ENCODE peak calls at places on chromosomes 1 and 21, in ten cellular contexts. One of them, this sample, is unnamed.

GRCh38 chr1:66533804-66534745 is at the start of gene SGIP1:
- DNase-seq in HCT116: no peak
- DNase-seq in RCC 7860: no peak
- DNase-seq in body of pancreas: peak; percentile 19
- DNase-seq in foreskin fibroblast: peak; percentile 89
- DNase-seq in activated T-helper 1 cell treated with anti-CD3 and anti-CD28 coated beads, Interleukin-12 subunit alpha, Interleukin-12 subunit beta, Interleukin-2, Interleukin-4 antibody, amounts not matched to agents 30 ng/mL and 10 ng/mL and 1 ng/mL, durations not matched to agents 14 hours and 24 hours and 36 hours: no peak
- DNase-seq in kidney glomerular epithelial cell: peak; percentile 45
- DNase-seq in stimulated activated CD4-positive, alpha-beta T cell treated with anti-CD3 and anti-CD28 coated beads, Interleukin-2, amount 100 ng/mL, for 4 hours: no peak
- DNase-seq in cardiac fibroblast: peak; percentile 82
- DNase-seq in kidney tubule cell: peak; percentile 55
- DNase-seq in this sample: peak; percentile 61

GRCh38 chr1:204031098-204031710 is 41.7 kb upstream of the SOX13 start:
- DNase-seq in stimulated activated CD4-positive, alpha-beta T cell treated with anti-CD3 and anti-CD28 coated beads, Interleukin-2, amount 100 ng/mL, for 4 hours: no peak
- DNase-seq in RCC 7860: no peak
- DNase-seq in activated T-helper 1 cell treated with anti-CD3 and anti-CD28 coated beads, Interleukin-12 subunit alpha, Interleukin-12 subunit beta, Interleukin-2, Interleukin-4 antibody, amounts not matched to agents 30 ng/mL and 10 ng/mL and 1 ng/mL, durations not matched to agents 14 hours and 24 hours and 36 hours: no peak
- DNase-seq in kidney tubule cell: no peak
- DNase-seq in body of pancreas: no peak
- DNase-seq in foreskin fibroblast: no peak
- DNase-seq in cardiac fibroblast: no peak
- DNase-seq in kidney glomerular epithelial cell: no peak
- DNase-seq in HCT116: peak; percentile 28
- DNase-seq in this sample: no peak

GRCh38 chr1:8439015-8439702 is 121.2 kb downstream of the SLC45A1 start:
- DNase-seq in kidney tubule cell: peak; percentile 76
- DNase-seq in kidney glomerular epithelial cell: peak; percentile 83
- DNase-seq in cardiac fibroblast: peak; percentile 84
- DNase-seq in activated T-helper 1 cell treated with anti-CD3 and anti-CD28 coated beads, Interleukin-12 subunit alpha, Interleukin-12 subunit beta, Interleukin-2, Interleukin-4 antibody, amounts not matched to agents 30 ng/mL and 10 ng/mL and 1 ng/mL, durations not matched to agents 14 hours and 24 hours and 36 hours: no peak
- DNase-seq in body of pancreas: peak; percentile 83
- DNase-seq in stimulated activated CD4-positive, alpha-beta T cell treated with anti-CD3 and anti-CD28 coated beads, Interleukin-2, amount 100 ng/mL, for 4 hours: no peak
- DNase-seq in foreskin fibroblast: peak; percentile 89
- DNase-seq in RCC 7860: peak; percentile 27
- DNase-seq in HCT116: no peak
- DNase-seq in this sample: peak; percentile 62

GRCh38 chr1:87224209-87224608 is 104.5 kb upstream of the LMO4 start:
- DNase-seq in activated T-helper 1 cell treated with anti-CD3 and anti-CD28 coated beads, Interleukin-12 subunit alpha, Interleukin-12 subunit beta, Interleukin-2, Interleukin-4 antibody, amounts not matched to agents 30 ng/mL and 10 ng/mL and 1 ng/mL, durations not matched to agents 14 hours and 24 hours and 36 hours: no peak
- DNase-seq in cardiac fibroblast: peak; percentile 99
- DNase-seq in foreskin fibroblast: peak; percentile 79
- DNase-seq in body of pancreas: peak; percentile 7
- DNase-seq in stimulated activated CD4-positive, alpha-beta T cell treated with anti-CD3 and anti-CD28 coated beads, Interleukin-2, amount 100 ng/mL, for 4 hours: no peak
- DNase-seq in RCC 7860: peak; percentile 99
- DNase-seq in kidney tubule cell: peak; percentile 100
- DNase-seq in HCT116: peak; percentile 46
- DNase-seq in kidney glomerular epithelial cell: peak; percentile 97
- DNase-seq in this sample: peak; percentile 90

GRCh38 chr21:35328856-35329455 is 279.9 kb upstream of the RUNX1 start:
- DNase-seq in RCC 7860: no peak
- DNase-seq in stimulated activated CD4-positive, alpha-beta T cell treated with anti-CD3 and anti-CD28 coated beads, Interleukin-2, amount 100 ng/mL, for 4 hours: no peak
- DNase-seq in kidney glomerular epithelial cell: no peak
- DNase-seq in cardiac fibroblast: no peak
- DNase-seq in HCT116: no peak
- DNase-seq in kidney tubule cell: no peak
- DNase-seq in activated T-helper 1 cell treated with anti-CD3 and anti-CD28 coated beads, Interleukin-12 subunit alpha, Interleukin-12 subunit beta, Interleukin-2, Interleukin-4 antibody, amounts not matched to agents 30 ng/mL and 10 ng/mL and 1 ng/mL, durations not matched to agents 14 hours and 24 hours and 36 hours: no peak
- DNase-seq in body of pancreas: no peak
- DNase-seq in foreskin fibroblast: no peak
- DNase-seq in this sample: no peak

GRCh38 chr1:42081475-42081874 is 71.7 kb upstream of the GUCA2B start:
- DNase-seq in stimulated activated CD4-positive, alpha-beta T cell treated with anti-CD3 and anti-CD28 coated beads, Interleukin-2, amount 100 ng/mL, for 4 hours: no peak
- DNase-seq in foreskin fibroblast: no peak
- DNase-seq in activated T-helper 1 cell treated with anti-CD3 and anti-CD28 coated beads, Interleukin-12 subunit alpha, Interleukin-12 subunit beta, Interleukin-2, Interleukin-4 antibody, amounts not matched to agents 30 ng/mL and 10 ng/mL and 1 ng/mL, durations not matched to agents 14 hours and 24 hours and 36 hours: no peak
- DNase-seq in kidney tubule cell: no peak
- DNase-seq in HCT116: no peak
- DNase-seq in kidney glomerular epithelial cell: no peak
- DNase-seq in cardiac fibroblast: no peak
- DNase-seq in body of pancreas: peak; percentile 84
- DNase-seq in RCC 7860: no peak
- DNase-seq in this sample: no peak

GRCh38 chr1:26050255-26050640 is 4.3 kb upstream of the SLC30A2 start:
- DNase-seq in activated T-helper 1 cell treated with anti-CD3 and anti-CD28 coated beads, Interleukin-12 subunit alpha, Interleukin-12 subunit beta, Interleukin-2, Interleukin-4 antibody, amounts not matched to agents 30 ng/mL and 10 ng/mL and 1 ng/mL, durations not matched to agents 14 hours and 24 hours and 36 hours: no peak
- DNase-seq in foreskin fibroblast: no peak
- DNase-seq in stimulated activated CD4-positive, alpha-beta T cell treated with anti-CD3 and anti-CD28 coated beads, Interleukin-2, amount 100 ng/mL, for 4 hours: no peak
- DNase-seq in cardiac fibroblast: no peak
- DNase-seq in HCT116: no peak
- DNase-seq in kidney glomerular epithelial cell: no peak
- DNase-seq in body of pancreas: no peak
- DNase-seq in RCC 7860: no peak
- DNase-seq in kidney tubule cell: no peak
- DNase-seq in this sample: no peak

GRCh38 chr1:21667348-21668231 is 1.6 kb downstream of the RAP1GAP start:
- DNase-seq in activated T-helper 1 cell treated with anti-CD3 and anti-CD28 coated beads, Interleukin-12 subunit alpha, Interleukin-12 subunit beta, Interleukin-2, Interleukin-4 antibody, amounts not matched to agents 30 ng/mL and 10 ng/mL and 1 ng/mL, durations not matched to agents 14 hours and 24 hours and 36 hours: no peak
- DNase-seq in cardiac fibroblast: no peak
- DNase-seq in kidney tubule cell: no peak
- DNase-seq in stimulated activated CD4-positive, alpha-beta T cell treated with anti-CD3 and anti-CD28 coated beads, Interleukin-2, amount 100 ng/mL, for 4 hours: no peak
- DNase-seq in HCT116: no peak
- DNase-seq in foreskin fibroblast: no peak
- DNase-seq in RCC 7860: no peak
- DNase-seq in body of pancreas: no peak
- DNase-seq in kidney glomerular epithelial cell: no peak
- DNase-seq in this sample: no peak

GRCh38 chr1:27601321-27601770 is 2.6 kb downstream of the AHDC1 start:
- DNase-seq in kidney glomerular epithelial cell: no peak
- DNase-seq in stimulated activated CD4-positive, alpha-beta T cell treated with anti-CD3 and anti-CD28 coated beads, Interleukin-2, amount 100 ng/mL, for 4 hours: no peak
- DNase-seq in cardiac fibroblast: no peak
- DNase-seq in kidney tubule cell: no peak
- DNase-seq in foreskin fibroblast: no peak
- DNase-seq in RCC 7860: no peak
- DNase-seq in HCT116: no peak
- DNase-seq in activated T-helper 1 cell treated with anti-CD3 and anti-CD28 coated beads, Interleukin-12 subunit alpha, Interleukin-12 subunit beta, Interleukin-2, Interleukin-4 antibody, amounts not matched to agents 30 ng/mL and 10 ng/mL and 1 ng/mL, durations not matched to agents 14 hours and 24 hours and 36 hours: no peak
- DNase-seq in body of pancreas: no peak
- DNase-seq in this sample: no peak

GRCh38 chr1:65177457-65177856 is 29.5 kb downstream of the AK4 start:
- DNase-seq in activated T-helper 1 cell treated with anti-CD3 and anti-CD28 coated beads, Interleukin-12 subunit alpha, Interleukin-12 subunit beta, Interleukin-2, Interleukin-4 antibody, amounts not matched to agents 30 ng/mL and 10 ng/mL and 1 ng/mL, durations not matched to agents 14 hours and 24 hours and 36 hours: no peak
- DNase-seq in HCT116: peak; percentile 67
- DNase-seq in foreskin fibroblast: peak; percentile 66
- DNase-seq in cardiac fibroblast: peak; percentile 46
- DNase-seq in kidney tubule cell: peak; percentile 87
- DNase-seq in kidney glomerular epithelial cell: peak; percentile 54
- DNase-seq in body of pancreas: no peak
- DNase-seq in RCC 7860: peak; percentile 84
- DNase-seq in stimulated activated CD4-positive, alpha-beta T cell treated with anti-CD3 and anti-CD28 coated beads, Interleukin-2, amount 100 ng/mL, for 4 hours: no peak
- DNase-seq in this sample: no peak

GRCh38 chr1:153357853-153358690 is at the start of gene S100A9:
- DNase-seq in kidney glomerular epithelial cell: no peak
- DNase-seq in body of pancreas: no peak
- DNase-seq in cardiac fibroblast: no peak
- DNase-seq in HCT116: no peak
- DNase-seq in foreskin fibroblast: no peak
- DNase-seq in activated T-helper 1 cell treated with anti-CD3 and anti-CD28 coated beads, Interleukin-12 subunit alpha, Interleukin-12 subunit beta, Interleukin-2, Interleukin-4 antibody, amounts not matched to agents 30 ng/mL and 10 ng/mL and 1 ng/mL, durations not matched to agents 14 hours and 24 hours and 36 hours: no peak
- DNase-seq in stimulated activated CD4-positive, alpha-beta T cell treated with anti-CD3 and anti-CD28 coated beads, Interleukin-2, amount 100 ng/mL, for 4 hours: no peak
- DNase-seq in RCC 7860: no peak
- DNase-seq in kidney tubule cell: no peak
- DNase-seq in this sample: no peak

GRCh38 chr21:30676737-30677136 is 34.1 kb downstream of the KRTAP20-3 start:
- DNase-seq in activated T-helper 1 cell treated with anti-CD3 and anti-CD28 coated beads, Interleukin-12 subunit alpha, Interleukin-12 subunit beta, Interleukin-2, Interleukin-4 antibody, amounts not matched to agents 30 ng/mL and 10 ng/mL and 1 ng/mL, durations not matched to agents 14 hours and 24 hours and 36 hours: no peak
- DNase-seq in kidney tubule cell: no peak
- DNase-seq in cardiac fibroblast: no peak
- DNase-seq in kidney glomerular epithelial cell: no peak
- DNase-seq in foreskin fibroblast: no peak
- DNase-seq in body of pancreas: no peak
- DNase-seq in RCC 7860: no peak
- DNase-seq in HCT116: no peak
- DNase-seq in stimulated activated CD4-positive, alpha-beta T cell treated with anti-CD3 and anti-CD28 coated beads, Interleukin-2, amount 100 ng/mL, for 4 hours: no peak
- DNase-seq in this sample: no peak

GRCh38 chr21:45874716-45875415 is 106.7 kb upstream of the COL6A1 start:
- DNase-seq in kidney glomerular epithelial cell: peak; percentile 42
- DNase-seq in stimulated activated CD4-positive, alpha-beta T cell treated with anti-CD3 and anti-CD28 coated beads, Interleukin-2, amount 100 ng/mL, for 4 hours: no peak
- DNase-seq in RCC 7860: no peak
- DNase-seq in HCT116: no peak
- DNase-seq in kidney tubule cell: peak; percentile 76
- DNase-seq in activated T-helper 1 cell treated with anti-CD3 and anti-CD28 coated beads, Interleukin-12 subunit alpha, Interleukin-12 subunit beta, Interleukin-2, Interleukin-4 antibody, amounts not matched to agents 30 ng/mL and 10 ng/mL and 1 ng/mL, durations not matched to agents 14 hours and 24 hours and 36 hours: no peak
- DNase-seq in foreskin fibroblast: peak; percentile 99
- DNase-seq in body of pancreas: peak; percentile 29
- DNase-seq in cardiac fibroblast: peak; percentile 95
- DNase-seq in this sample: peak; percentile 95

This sample was measured in AG04450.